ENCODE peak calls at places on chromosomes 16 and 17, in nine cellular contexts. S is H7; Y is stimulated activated CD4-positive, alpha-beta T cell treated with anti-CD3 and anti-CD28 coated beads, TNF-alpha, amount 100 ng/mL, for 4 hours; N is T47D; C is fibroblast of the aortic adventitia; R is HEK293T; Q is nucleus accumbens; H is left ventricle myocardium superior; U is activated T-helper 1 cell treated with anti-CD3 and anti-CD28 coated beads, Interleukin-2, amount 50 U/mL, for 16 hours. K is an unnamed sample.

GRCh38 chr16:17392857-17393421 is 77.8 kb downstream of the XYLT1 start:
- DNase-seq in Q (no peak), C (no peak), H (no peak), U (no peak), S (no peak), N (no peak), Y (no peak), R (no peak), K (no peak)

GRCh38 chr16:12324152-12324551 is 347.6 kb downstream of the SNX29 start:
- DNase-seq in C (no peak), S (no peak), U (no peak), Y (no peak), Q (no peak), R (no peak), H (no peak), N (no peak), K (no peak)

GRCh38 chr17:63843387-63844292 is 1.2 kb upstream of the SMARCD2 start:
- DNase-seq in C (peak), Q (no peak), N (peak), S (peak), R (no peak), U (no peak), H (peak), Y (no peak), K (no peak)

GRCh38 chr16:9797306-9797705 is 384.9 kb downstream of the GRIN2A start:
- DNase-seq in R (no peak), H (peak), S (no peak), C (peak), U (no peak), N (no peak), Y (no peak), Q (no peak), K (no peak)

GRCh38 chr17:65634533-65634932 is 73.1 kb upstream of the AXIN2 start:
- DNase-seq in H (no peak), S (no peak), Q (no peak), Y (no peak), R (no peak), U (no peak), N (peak), C (no peak), K (no peak)

GRCh38 chr16:82699711-82700495 is 73.1 kb downstream of the CDH13 start:
- DNase-seq in C (peak), U (no peak), H (no peak), S (no peak), N (no peak), R (no peak), Q (no peak), Y (no peak), K (no peak)

GRCh38 chr17:12362853-12363252 is 302.8 kb upstream of the MYOCD start:
- DNase-seq in H (peak), Q (no peak), Y (no peak), R (no peak), C (no peak), S (no peak), N (no peak), U (no peak), K (no peak)

GRCh38 chr17:40775945-40776344 is 3.9 kb upstream of the KRT26 start:
- DNase-seq in H (no peak), Q (no peak), C (no peak), N (no peak), U (no peak), S (no peak), Y (no peak), R (no peak), K (no peak)

GRCh38 chr17:6994666-6995246 is 1.1 kb upstream of the ALOX12 start:
- DNase-seq in S (no peak), U (no peak), R (no peak), Q (no peak), H (no peak), C (no peak), N (no peak), Y (no peak), K (no peak)

GRCh38 chr16:10699756-10700155 is 5.0 kb upstream of the TEKT5 start:
- DNase-seq in C (no peak), Q (no peak), U (no peak), R (no peak), S (no peak), N (no peak), H (no peak), Y (no peak), K (no peak)

GRCh38 chr17:31190351-31190750 is 95.6 kb downstream of the NF1 start:
- DNase-seq in C (no peak), Y (no peak), Q (no peak), S (no peak), U (no peak), R (no peak), N (peak), H (no peak), K (no peak)

GRCh38 chr16:4780235-4780634 is 7.9 kb downstream of the SEPTIN12 start:
- DNase-seq in Y (no peak), S (no peak), N (no peak), C (no peak), H (no peak), Q (no peak), R (no peak), U (no peak), K (no peak)

GRCh38 chr17:57989011-57989345 is 924 bp upstream of the VEZF1 start:
- DNase-seq in S (no peak), Q (no peak), Y (no peak), U (no peak), C (no peak), H (no peak), R (peak), N (peak), K (no peak)

GRCh38 chr16:4489030-4489429 is 12.8 kb downstream of the HMOX2 start:
- DNase-seq in N (no peak), Y (no peak), S (no peak), C (peak), R (no peak), H (no peak), U (no peak), Q (no peak), K (no peak)

GRCh38 chr17:19867654-19868395 is at the start of gene ULK2:
- DNase-seq in U (peak), C (peak), H (peak), R (peak), Q (no peak), N (peak), Y (no peak), S (peak), K (no peak)

GRCh38 chr17:31888124-31888523 is 13.4 kb downstream of the UTP6 start:
- DNase-seq in Q (no peak), Y (no peak), C (no peak), N (no peak), S (no peak), U (no peak), H (no peak), R (no peak), K (no peak)

GRCh38 chr17:8140058-8140412 is 12.2 kb downstream of the PER1 start:
- DNase-seq in Q (no peak), S (no peak), H (peak), N (no peak), Y (no peak), U (no peak), R (no peak), C (no peak), K (no peak)

GRCh38 chr17:41943492-41943891 is 13.1 kb downstream of the ODAD4 start:
- DNase-seq in Y (no peak), S (no peak), Q (no peak), U (no peak), N (no peak), R (no peak), C (no peak), H (no peak), K (no peak)

GRCh38 chr16:8146613-8147012 is 443.7 kb downstream of the TMEM114 start:
- DNase-seq in C (no peak), N (no peak), Q (no peak), Y (no peak), S (no peak), H (no peak), R (no peak), U (no peak), K (no peak)

GRCh38 chr16:57258226-57258909 is 13.3 kb downstream of the ARL2BP start:
- DNase-seq in Y (no peak), U (no peak), C (no peak), N (no peak), R (no peak), H (no peak), S (no peak), Q (no peak), K (no peak)

GRCh38 chr17:75153854-75154194 is 488 bp downstream of the JPT1 start:
- DNase-seq in C (no peak), N (peak), Y (no peak), S (peak), R (no peak), U (no peak), H (peak), Q (no peak), K (no peak)

GRCh38 chr17:9900744-9901143 is 4.3 kb downstream of the RCVRN start:
- DNase-seq in R (no peak), Q (no peak), Y (no peak), S (no peak), C (peak), N (no peak), H (no peak), U (no peak), K (no peak)

GRCh38 chr17:50129303-50129945 is 536 bp downstream of the SAMD14 start:
- DNase-seq in U (no peak), R (peak), N (peak), Q (no peak), S (peak), Y (no peak), H (peak), C (no peak), K (no peak)

GRCh38 chr17:7478276-7479138 is 924 bp downstream of the ZBTB4 start:
- DNase-seq in U (peak), Q (no peak), R (no peak), S (peak), N (peak), H (peak), C (peak), Y (peak), K (no peak)

GRCh38 chr16:85891033-85891775 is 7.8 kb upstream of the IRF8 start:
- DNase-seq in S (no peak), Y (no peak), U (no peak), N (peak), R (no peak), Q (no peak), C (no peak), H (no peak), K (no peak)

GRCh38 chr16:59463776-59464175 is 729.7 kb upstream of the GOT2 start:
- DNase-seq in N (no peak), U (no peak), Y (no peak), Q (no peak), C (no peak), R (no peak), S (no peak), H (no peak), K (no peak)

GRCh38 chr17:41666336-41666680 is 22.4 kb upstream of the EIF1 start:
- DNase-seq in Y (no peak), C (peak), Q (no peak), R (peak), S (peak), N (no peak), U (peak), H (no peak), K (peak)

GRCh38 chr17:77280304-77280910 is 139.6 kb downstream of the SEC14L1 start:
- DNase-seq in Y (no peak), U (no peak), S (peak), H (no peak), R (no peak), N (peak), Q (no peak), C (peak), K (no peak)

GRCh38 chr17:21024024-21024423 is 18.8 kb downstream of the USP22 start:
- DNase-seq in Y (no peak), H (no peak), C (no peak), N (no peak), Q (no peak), U (no peak), S (peak), R (no peak), K (no peak)

GRCh38 chr17:50459081-50459676 is 9.5 kb downstream of the CHAD start:
- DNase-seq in C (no peak), N (no peak), S (no peak), R (no peak), H (no peak), U (no peak), Q (no peak), Y (no peak), K (no peak)

GRCh38 chr17:50470451-50470850 is 1.8 kb upstream of the CHAD start:
- DNase-seq in N (no peak), Y (no peak), R (no peak), Q (no peak), H (no peak), C (no peak), S (peak), U (no peak), K (no peak)

GRCh38 chr17:14092808-14093207 is 23.5 kb downstream of the COX10 start:
- DNase-seq in Y (no peak), U (no peak), R (no peak), C (no peak), S (no peak), N (no peak), Q (no peak), H (no peak), K (no peak)

GRCh38 chr16:65394306-65394705 is 272.4 kb upstream of the CDH11 start:
- DNase-seq in R (no peak), C (no peak), N (no peak), S (no peak), H (no peak), Q (no peak), U (no peak), Y (no peak), K (no peak)

GRCh38 chr16:84040823-84041391 is 1.7 kb downstream of the SLC38A8 start:
- DNase-seq in Q (no peak), Y (no peak), N (peak), U (no peak), R (no peak), S (no peak), C (no peak), H (no peak), K (no peak)

GRCh38 chr17:80308672-80309517 is 48.2 kb downstream of the RNF213 start:
- DNase-seq in Y (no peak), S (no peak), R (no peak), C (peak), H (no peak), Q (no peak), N (no peak), U (no peak), K (no peak)

GRCh38 chr17:74177018-74177450 is 26.4 kb upstream of the RPL38 start:
- DNase-seq in Q (no peak), R (no peak), U (no peak), S (peak), Y (no peak), N (no peak), C (peak), H (no peak), K (no peak)

GRCh38 chr17:46026045-46026814 is 27.2 kb downstream of the STH start:
- DNase-seq in S (peak), H (no peak), C (no peak), U (no peak), R (no peak), Y (no peak), Q (no peak), N (no peak), K (no peak)